ENCODE peak calls at places on chromosomes 7 and 10, in five cellular contexts. N is psoas muscle; Z is CD8-positive, alpha-beta memory T cell; E is IMR-90; U is Right ventricle myocardium superior. K is an unnamed sample.

GRCh38 chr10:123275183-123275549 is 121.0 kb downstream of the BUB3 start:
- DNase-seq in N (no peak), Z (no peak), E (no peak), U (no peak), K (no peak)

GRCh38 chr7:107157091-107157490 is 11.7 kb upstream of the HBP1 start:
- DNase-seq in N (no peak), Z (no peak), E (no peak), U (no peak), K (no peak)

GRCh38 chr10:5775705-5776104 is 37.5 kb downstream of the GDI2 start:
- DNase-seq in N (peak), Z (peak), E (no peak), U (peak), K (peak)

GRCh38 chr7:3272691-3273141 is 28.3 kb upstream of the SDK1 start:
- DNase-seq in N (no peak), Z (no peak), E (peak), U (no peak), K (no peak)

GRCh38 chr7:42744746-42745145 is 167.1 kb downstream of the C7orf25 start:
- DNase-seq in N (no peak), Z (no peak), E (no peak), U (no peak), K (no peak)

GRCh38 chr10:114779803-114780609 is 41.6 kb upstream of the FHIP2A start:
- DNase-seq in N (no peak), Z (no peak), E (peak), U (no peak), K (peak)

GRCh38 chr10:75400769-75401568 is 595 bp downstream of the ZNF503 start:
- DNase-seq in N (peak), Z (no peak), E (peak), U (peak), K (peak)

GRCh38 chr7:1123721-1124120 is 35.8 kb downstream of the GPER1 start:
- DNase-seq in N (peak), Z (no peak), E (peak), U (peak), K (peak)

GRCh38 chr10:106615081-106615480 is 549.4 kb downstream of the SORCS1 start:
- DNase-seq in N (no peak), Z (no peak), E (peak), U (no peak), K (no peak)

GRCh38 chr10:115882021-115882420 is 391.0 kb downstream of the GFRA1 start:
- DNase-seq in N (no peak), Z (no peak), E (no peak), U (no peak), K (no peak)

GRCh38 chr7:25862254-25862992 is 289.6 kb upstream of the NFE2L3 start:
- DNase-seq in N (peak), Z (peak), E (peak), U (peak), K (peak)

GRCh38 chr7:50333266-50333665 is 28.8 kb downstream of the IKZF1 start:
- DNase-seq in N (no peak), Z (peak), E (no peak), U (no peak), K (no peak)

GRCh38 chr10:80081801-80082750 is 3.6 kb downstream of the TMEM254 start:
- DNase-seq in N (no peak), Z (no peak), E (peak), U (no peak), K (no peak)

GRCh38 chr10:96967847-96968246 is 135.7 kb downstream of the LCOR start:
- DNase-seq in N (no peak), Z (no peak), E (peak), U (no peak), K (no peak)

GRCh38 chr7:142838461-142839213 is 16.2 kb upstream of the EPHB6 start:
- DNase-seq in N (no peak), Z (no peak), E (no peak), U (no peak), K (no peak)

K was measured in transverse colon.